ENCODE peak calls at places on chromosomes 13 and 19, in seven cellular contexts. D is endodermal cell, Z is WTC11, O is fibroblast of mammary gland, R is K562, L is fibroblast of pulmonary artery, E is lung. B is an unnamed sample.

GRCh38 chr19:13150919-13151604 is 851 bp downstream of the IER2 start:
- DNase-seq in D (no peak), Z (no peak), O (no peak), R (no peak), L (no peak), E (peak; percentile 48), B (no peak)

GRCh38 chr19:12779162-12779993 is 4.0 kb upstream of the HOOK2 start:
- DNase-seq in D (peak; percentile 75), Z (no peak), O (peak; percentile 93), R (peak; percentile 79), L (peak; percentile 95), E (no peak), B (no peak)

GRCh38 chr19:411723-412355 is 2.9 kb upstream of the C2CD4C start:
- DNase-seq in D (peak; percentile 56), Z (no peak), O (no peak), R (no peak), L (no peak), E (no peak), B (no peak)

GRCh38 chr13:76638882-76639281 is 247.3 kb downstream of the KCTD12 start:
- DNase-seq in D (no peak), Z (no peak), O (peak; percentile 15), R (no peak), L (no peak), E (no peak), B (no peak)

GRCh38 chr13:75486654-75487053 is 4.7 kb upstream of the TBC1D4 start:
- DNase-seq in D (no peak), Z (no peak), O (no peak), R (no peak), L (no peak), E (no peak), B (no peak)

GRCh38 chr13:46345400-46345799 is 41.7 kb downstream of the RUBCNL start:
- DNase-seq in D (no peak), Z (no peak), O (no peak), R (no peak), L (no peak), E (no peak), B (no peak)

GRCh38 chr13:92739306-92739818 is 487.2 kb upstream of the GPC6 start:
- DNase-seq in D (no peak), Z (no peak), O (peak; percentile 10), R (no peak), L (no peak), E (no peak), B (no peak)

GRCh38 chr19:40836754-40837429 is 13.4 kb downstream of the CYP2A6 start:
- DNase-seq in D (no peak), Z (no peak), O (no peak), R (no peak), L (no peak), E (no peak), B (no peak)

GRCh38 chr13:95723428-95723827 is 46.5 kb downstream of the DNAJC3 start:
- DNase-seq in D (no peak), Z (no peak), O (peak; percentile 34), R (no peak), L (no peak), E (no peak), B (no peak)

GRCh38 chr19:13103585-13103923 is 896 bp upstream of the LYL1 start:
- DNase-seq in D (no peak), Z (no peak), O (no peak), R (peak; percentile 34), L (no peak), E (no peak), B (no peak)

GRCh38 chr13:51280379-51280940 is 58.3 kb downstream of the FAM124A start:
- DNase-seq in D (no peak), Z (no peak), O (no peak), R (no peak), L (no peak), E (no peak), B (no peak)

GRCh38 chr13:79119578-79120107 is 286.4 kb downstream of the RBM26 start:
- DNase-seq in D (no peak), Z (no peak), O (no peak), R (no peak), L (no peak), E (no peak), B (no peak)

GRCh38 chr13:98345103-98345899 is 168.2 kb upstream of the RNF113B start:
- DNase-seq in D (peak; percentile 44), Z (no peak), O (no peak), R (no peak), L (no peak), E (no peak), B (peak; percentile 34)

GRCh38 chr19:50649433-50650391 is at the start of gene C19orf81:
- DNase-seq in D (peak; percentile 93), Z (peak; percentile 79), O (peak; percentile 9), R (peak; percentile 79), L (peak; percentile 36), E (no peak), B (no peak)

GRCh38 chr19:33505168-33505567 is 16.4 kb downstream of the PEPD start:
- DNase-seq in D (no peak), Z (no peak), O (no peak), R (no peak), L (no peak), E (no peak), B (no peak)

GRCh38 chr13:95915102-95915501 is 138.1 kb downstream of the UGGT2 start:
- DNase-seq in D (no peak), Z (no peak), O (no peak), R (no peak), L (no peak), E (no peak), B (no peak)

GRCh38 chr19:1132625-1133383 is 29.0 kb downstream of the GPX4 start:
- DNase-seq in D (no peak), Z (no peak), O (peak; percentile 35), R (no peak), L (no peak), E (no peak), B (no peak)

GRCh38 chr19:19488041-19488874 is 27.1 kb downstream of the TSSK6 start:
- DNase-seq in D (peak; percentile 66), Z (no peak), O (peak; percentile 13), R (peak; percentile 83), L (peak; percentile 27), E (no peak), B (peak; percentile 59)

GRCh38 chr13:71378992-71379905 is 487.8 kb downstream of the DACH1 start:
- DNase-seq in D (no peak), Z (no peak), O (no peak), R (no peak), L (peak; percentile 19), E (no peak), B (no peak)

GRCh38 chr13:78409172-78409571 is 194.2 kb downstream of the POU4F1 start:
- DNase-seq in D (no peak), Z (no peak), O (no peak), R (no peak), L (no peak), E (no peak), B (no peak)

GRCh38 chr13:28576037-28576436 is 81.1 kb upstream of the FLT1 start:
- DNase-seq in D (no peak), Z (no peak), O (no peak), R (no peak), L (no peak), E (no peak), B (no peak)

GRCh38 chr13:28582892-28583240 is 76.1 kb upstream of the POMP start:
- DNase-seq in D (no peak), Z (no peak), O (no peak), R (no peak), L (no peak), E (no peak), B (no peak)

GRCh38 chr13:28582225-28582891 is 76.6 kb upstream of the POMP start:
- DNase-seq in D (no peak), Z (no peak), O (peak; percentile 34), R (peak; percentile 74), L (peak; percentile 31), E (no peak), B (no peak)

GRCh38 chr13:28575200-28575599 is 80.3 kb upstream of the FLT1 start:
- DNase-seq in D (no peak), Z (no peak), O (no peak), R (peak; percentile 51), L (no peak), E (no peak), B (no peak)

GRCh38 chr13:28579334-28579733 is 79.6 kb upstream of the POMP start:
- DNase-seq in D (peak; percentile 77), Z (peak; percentile 40), O (peak; percentile 12), R (no peak), L (no peak), E (no peak), B (no peak)
- TF ChIP-seq CTCF in D (no peak), Z (no peak), O (no peak), R (no peak), L (no peak), E (no peak), B (no peak)

DNA sequence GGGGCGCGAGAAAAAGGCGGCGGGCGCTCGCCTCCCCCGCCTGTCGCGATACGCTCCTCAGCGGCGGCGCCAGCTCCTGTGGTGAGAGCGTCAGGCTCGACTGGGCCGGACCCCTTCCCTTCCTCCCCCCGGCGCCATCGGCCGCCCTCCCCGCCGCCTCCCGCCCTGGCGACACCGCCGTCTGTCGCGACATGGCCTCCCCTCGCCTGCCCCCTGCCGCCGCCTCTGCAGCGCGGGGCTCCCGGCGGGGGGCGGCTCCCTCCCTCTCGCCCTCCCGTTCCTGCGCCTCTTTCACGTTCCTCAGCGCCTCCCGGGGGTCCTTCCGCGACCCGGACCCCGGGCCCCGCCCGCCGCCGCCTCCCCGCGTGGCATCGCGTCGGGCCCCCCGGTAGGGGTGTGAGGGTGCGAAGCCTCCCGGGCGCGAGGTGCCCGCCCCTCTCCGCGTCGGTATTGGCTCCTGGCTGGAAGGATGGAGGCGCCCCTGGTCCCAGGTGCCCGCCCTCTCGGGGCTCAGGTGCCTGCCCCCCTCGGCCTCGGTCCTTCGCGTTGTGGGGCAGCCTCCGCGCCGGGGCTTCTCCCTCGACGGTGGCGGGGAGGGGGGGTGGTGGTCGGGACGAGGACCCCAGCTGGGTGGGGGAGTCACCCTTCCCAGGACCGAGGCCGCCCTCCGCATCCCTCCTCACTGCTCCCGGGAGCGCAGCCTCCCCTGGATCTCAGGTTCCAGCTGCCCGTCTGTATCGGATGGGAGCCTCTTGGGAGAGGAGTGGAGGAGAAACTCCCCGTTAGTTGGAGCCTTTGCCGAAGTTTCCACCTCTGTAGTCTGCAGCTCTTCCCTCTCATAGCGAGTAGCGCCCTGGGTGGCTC is 583 bp downstream of the CNOT3 start:
- DNase-seq in D (peak; percentile 58), Z (no peak), O (no peak), R (peak; percentile 26), L (no peak), E (no peak), B (no peak)
- TF ChIP-seq CTCF in D (peak; percentile 68), Z (no peak), O (no peak), R (no peak), L (no peak), E (no peak), B (no peak)

GRCh38 chr19:46823049-46823448 is 27.6 kb downstream of the AP2S1 start:
- DNase-seq in D (peak; percentile 68), Z (no peak), O (no peak), R (no peak), L (no peak), E (no peak), B (no peak)
- TF ChIP-seq CTCF in D (peak; percentile 30), Z (no peak), O (no peak), R (no peak), L (no peak), E (no peak), B (no peak)

DNA sequence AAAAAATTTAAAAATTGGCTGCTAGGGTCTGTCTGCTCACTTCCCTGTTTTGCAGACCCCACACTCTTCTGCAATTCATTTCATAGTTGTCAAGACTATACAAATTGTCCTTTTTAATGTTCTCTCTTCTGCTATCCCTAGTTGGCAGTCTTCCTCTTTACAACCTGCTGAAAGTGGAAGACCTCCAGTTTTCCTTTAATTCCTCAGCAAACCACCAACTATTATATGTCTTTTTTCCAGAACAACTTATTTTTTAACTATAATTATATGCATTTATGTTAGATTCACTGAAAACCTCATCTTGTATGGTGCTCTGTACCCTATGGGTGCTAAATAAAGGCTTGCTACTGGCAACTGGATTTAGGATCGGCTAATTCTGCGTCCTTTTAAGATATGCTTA is 1.1 kb upstream of the PHF11 start:
- DNase-seq in D (no peak), Z (no peak), O (no peak), R (no peak), L (no peak), E (no peak), B (no peak)
- TF ChIP-seq CTCF in D (no peak), Z (no peak), O (no peak), R (no peak), L (no peak), E (no peak), B (no peak)